ENCODE peak calls at places on chromosomes 5 and 9, in eight cellular contexts. F is mammary epithelial cell, N is right atrium auricular region, Z is heart right ventricle, G is tibial artery, W is cardiac muscle cell, S is OCI-LY7, A is neural progenitor cell. X is an unnamed sample.
A peak's percentile ranks its signal among the peaks of the same experiment; 100 is the strongest.

GRCh38 chr9:115237383-115238087 is 119.6 kb upstream of the TNC start:
- DNase-seq in G (peak; percentile 85), S (no peak), W (no peak), F (no peak), Z (no peak), A (no peak), N (peak; percentile 67), X (no peak)

GRCh38 chr9:22136446-22137140 is 127.5 kb upstream of the CDKN2B start:
- DNase-seq in W (no peak), F (peak; percentile 70), A (no peak), G (no peak), N (no peak), Z (no peak), S (no peak), X (no peak)

GRCh38 chr9:112446080-112446479 is 40.5 kb upstream of the KIAA1958 start:
- DNase-seq in W (no peak), Z (no peak), N (no peak), G (no peak), F (no peak), A (no peak), S (no peak), X (no peak)

GRCh38 chr5:152427691-152428090 is 22.6 kb upstream of the NMUR2 start:
- DNase-seq in N (no peak), A (no peak), Z (no peak), S (no peak), W (no peak), G (no peak), F (no peak), X (no peak)

GRCh38 chr9:123364241-123364824 is 8.3 kb downstream of the CRB2 start:
- DNase-seq in A (no peak), G (no peak), Z (no peak), S (no peak), F (no peak), N (no peak), W (no peak), X (no peak)

GRCh38 chr5:172904643-172905345 is 54.4 kb upstream of the RPL26L1 start:
- DNase-seq in A (no peak), S (no peak), N (peak; percentile 79), W (no peak), F (peak; percentile 100), G (peak; percentile 97), Z (peak; percentile 72), X (peak; percentile 78)

GRCh38 chr5:156479864-156480263 is 152.9 kb downstream of the SGCD start:
- DNase-seq in G (no peak), N (no peak), Z (no peak), F (no peak), A (no peak), S (peak; percentile 8), W (no peak), X (no peak)

GRCh38 chr5:68475476-68475875 is 259.9 kb downstream of the PIK3R1 start:
- DNase-seq in Z (no peak), W (no peak), N (no peak), G (no peak), F (no peak), A (no peak), S (no peak), X (no peak)

GRCh38 chr5:38434981-38435710 is 121.3 kb downstream of the LIFR start:
- DNase-seq in S (no peak), A (no peak), F (no peak), Z (no peak), W (no peak), N (no peak), G (no peak), X (no peak)

GRCh38 chr5:149902177-149902576 is 42.4 kb downstream of the PDE6A start:
- DNase-seq in Z (no peak), S (no peak), G (no peak), W (no peak), N (no peak), F (no peak), A (no peak), X (no peak)
- TF ChIP-seq CTCF in Z (no peak), S (no peak), G (no peak), W (no peak), N (no peak), F (no peak), A (peak; percentile 29), X (peak; percentile 20)

DNA sequence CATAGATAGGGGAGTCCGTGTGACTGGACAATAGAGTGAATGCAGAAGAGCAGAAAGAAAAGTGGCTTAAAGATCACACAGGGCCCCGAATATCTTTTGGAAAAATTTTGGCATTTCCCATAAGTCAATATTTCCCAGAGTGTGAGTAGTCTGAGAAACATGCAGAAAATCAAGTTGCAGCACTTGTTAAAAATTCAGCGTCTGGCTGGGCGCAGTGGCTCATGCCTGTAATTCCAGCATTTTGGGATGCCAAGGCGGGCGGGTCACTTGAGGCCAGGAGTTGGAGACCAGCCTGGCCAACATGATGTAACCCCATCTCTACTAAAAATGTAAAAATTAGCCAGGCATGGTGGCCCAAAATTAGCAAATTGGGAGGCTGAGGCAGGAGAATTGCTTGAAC is 227.0 kb downstream of the DRD1 start:
- DNase-seq in F (no peak), N (peak; percentile 65), G (peak; percentile 87), A (no peak), Z (no peak), S (no peak), W (no peak), X (no peak)
- H3K4me1 ChIP-seq in F (no peaks in the 10 kb centered on the region), N (peaks cover 9% of the 10 kb centered on the region), G (no peaks in the 10 kb centered on the region), A (no peaks in the 10 kb centered on the region), Z (no peaks in the 10 kb centered on the region), S (no peaks in the 10 kb centered on the region), W (no peaks in the 10 kb centered on the region), X (no peaks in the 10 kb centered on the region)

DNA sequence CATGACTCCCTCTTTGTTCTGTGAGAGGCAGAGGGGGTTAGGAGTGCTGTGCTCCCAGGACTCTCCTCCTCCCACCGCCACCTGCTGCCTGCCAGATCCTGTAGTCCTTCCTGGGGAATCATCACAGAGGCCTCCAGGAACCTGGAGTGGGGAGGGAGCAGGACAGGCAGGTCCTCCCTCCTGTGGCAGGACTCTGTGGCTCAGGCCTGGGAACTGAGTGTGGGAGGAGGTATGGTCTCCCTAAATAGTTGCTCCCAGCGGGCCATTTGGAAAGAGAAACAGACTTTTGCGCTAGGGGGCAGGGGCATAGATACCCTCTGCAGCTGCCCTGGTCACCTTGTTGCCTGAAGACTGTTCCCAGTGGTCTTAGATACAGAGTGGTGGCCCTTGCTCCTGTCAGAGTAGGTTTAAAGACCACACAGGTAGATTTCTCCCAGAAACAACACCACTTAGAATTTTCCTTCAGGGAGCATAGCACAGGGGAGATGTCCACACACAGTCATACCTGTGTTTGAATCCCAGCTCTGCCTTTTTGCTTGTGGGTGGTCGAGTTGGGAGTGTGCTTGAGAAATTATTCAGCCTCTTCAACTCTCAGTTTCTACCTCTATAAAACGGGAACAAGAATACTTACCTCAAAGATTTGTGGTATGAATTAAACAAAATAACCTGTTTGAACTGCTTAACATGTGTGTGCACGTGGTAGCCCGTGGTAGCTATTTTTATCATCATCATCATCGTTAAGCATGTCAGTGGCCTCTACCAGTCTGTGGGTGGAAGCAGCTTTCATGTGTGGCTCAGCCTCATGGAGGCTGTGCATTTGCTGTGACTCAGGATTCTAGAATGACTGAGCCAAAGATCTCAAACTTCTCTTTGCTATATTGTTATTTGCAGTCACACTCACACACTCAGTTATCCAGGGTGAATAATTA is 55.8 kb downstream of the SLC22A5 start:
- DNase-seq in Z (no peak), G (no peak), S (peak; percentile 84), N (peak; percentile 57), W (no peak), F (peak; percentile 92), A (no peak), X (no peak)
- H3K9me3 ChIP-seq in Z (no peaks in the 10 kb centered on the region), G (no peaks in the 10 kb centered on the region), S (no peaks in the 10 kb centered on the region), N (no peaks in the 10 kb centered on the region), W (no peaks in the 10 kb centered on the region), F (no peaks in the 10 kb centered on the region), A (no peaks in the 10 kb centered on the region), X (no peaks in the 10 kb centered on the region)

DNA sequence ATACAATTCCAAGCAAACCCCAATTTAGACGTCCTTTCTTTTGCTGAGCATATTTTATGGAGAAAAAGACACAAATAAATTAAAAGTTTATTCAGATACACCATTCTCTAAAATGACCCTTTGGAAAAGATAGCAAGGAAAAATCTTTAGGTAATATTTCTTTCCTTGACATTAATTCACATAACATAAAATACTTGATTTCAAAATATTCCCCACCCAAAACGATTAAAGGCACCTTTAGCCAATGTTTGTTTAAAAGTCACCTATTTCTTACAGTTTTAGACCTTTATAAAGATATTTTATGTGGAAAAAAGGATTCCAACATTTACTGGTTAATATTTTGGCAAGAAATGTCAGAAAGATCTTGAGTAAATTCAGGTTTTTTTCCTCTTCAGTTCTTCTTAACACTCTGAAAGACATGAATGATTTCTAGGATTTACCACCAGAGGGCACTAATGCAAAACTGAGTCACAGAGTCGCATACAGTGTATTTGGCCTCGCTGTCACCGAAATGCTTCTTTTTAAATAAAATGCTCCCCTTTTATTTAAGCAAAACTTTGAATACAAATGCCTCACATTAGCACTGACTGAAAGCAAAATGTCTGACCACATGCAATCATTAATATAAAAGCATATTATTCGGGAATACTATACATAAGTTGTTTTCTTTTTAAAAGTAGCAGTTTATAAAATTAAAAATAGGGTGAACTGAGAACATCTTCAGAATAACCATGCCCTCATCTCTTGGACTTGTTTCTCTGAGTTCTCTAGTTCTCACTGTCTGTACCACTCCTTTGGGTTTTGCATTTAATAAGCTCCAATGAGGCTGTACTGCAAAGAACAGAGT is 122.5 kb downstream of the SLC1A3 start:
- DNase-seq in W (peak; percentile 76), N (no peak), Z (peak; percentile 20), G (no peak), A (peak; percentile 76), F (peak; percentile 40), S (peak; percentile 73), X (no peak)
- TF ChIP-seq CTCF in W (peak; percentile 64), N (no peak), Z (peak; percentile 55), G (peak; percentile 67), A (peak; percentile 84), F (peak; percentile 67), S (peak; percentile 90), X (peak; percentile 75)

GRCh38 chr9:129615407-129616285 is 5.3 kb downstream of the C9orf50 start:
- DNase-seq in Z (no peak), G (no peak), W (no peak), A (no peak), S (no peak), N (no peak), F (no peak), X (no peak)
- H3K4me1 ChIP-seq in Z (peaks cover 12% of the 10 kb centered on the region), G (no peaks in the 10 kb centered on the region), W (peaks cover 8% of the 10 kb centered on the region), A (peaks cover 14% of the 10 kb centered on the region), S (peaks cover 8% of the 10 kb centered on the region), N (peaks cover 16% of the 10 kb centered on the region), F (peaks cover 23% of the 10 kb centered on the region), X (peaks cover 4% of the 10 kb centered on the region)

DNA sequence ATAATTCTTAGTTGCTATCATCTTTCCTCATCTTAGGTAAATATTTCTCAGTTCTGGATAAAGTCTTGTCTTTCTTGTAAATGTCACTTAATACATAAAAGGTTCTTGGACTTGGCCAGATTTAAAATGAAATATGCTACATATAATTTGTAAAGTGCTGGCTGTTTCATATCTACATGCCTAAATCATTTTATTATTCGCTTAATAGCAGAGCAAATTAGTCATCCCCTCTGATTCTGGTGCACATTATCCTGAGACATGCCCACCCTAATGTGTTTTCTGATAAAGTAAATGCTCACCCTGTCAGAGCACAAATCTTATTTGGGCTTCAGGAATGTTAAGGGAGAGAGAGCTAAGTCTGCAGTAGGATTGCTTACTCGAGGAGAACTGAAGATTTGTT is 166.5 kb upstream of the IZUMO3 start:
- DNase-seq in Z (no peak), W (no peak), A (no peak), F (no peak), G (no peak), N (no peak), S (no peak), X (no peak)
- H3K9me3 ChIP-seq in Z (peaks cover 15% of the 10 kb centered on the region), W (no peaks in the 10 kb centered on the region), A (no peaks in the 10 kb centered on the region), F (no peaks in the 10 kb centered on the region), G (no peaks in the 10 kb centered on the region), N (no peaks in the 10 kb centered on the region), S (no peaks in the 10 kb centered on the region), X (no peaks in the 10 kb centered on the region)

X was measured in BE2C.